ENCODE peak calls at places on chromosome 2, in nine cellular contexts. G is H54; B is IMR-90; D is NCI-H2081; Y is activated CD4-positive, alpha-beta T cell treated with anti-CD3 and anti-CD28 coated beads, Interleukin-2, amount 50 U/mL, for 1 hour; F is M059J; A is stimulated activated CD4-positive, alpha-beta T cell treated with anti-CD3 and anti-CD28 coated beads, Interleukin-4, amount 100 ng/mL, for 24 hours; C is T follicular helper cell; J is smooth muscle cell of the brain vasculature. N is an unnamed sample.

GRCh38 chr2:189252991-189253680 is 73.6 kb upstream of the COL5A2 start:
- DNase-seq in G (no peak), B (no peak), D (no peak), Y (no peak), F (peak), A (no peak), C (no peak), J (no peak), N (no peak)

GRCh38 chr2:218022851-218023530 is 20.2 kb upstream of the TNS1 start:
- DNase-seq in G (no peak), B (no peak), D (no peak), Y (no peak), F (no peak), A (no peak), C (no peak), J (no peak), N (no peak)

GRCh38 chr2:134124047-134124753 is 129.7 kb upstream of the MGAT5 start:
- DNase-seq in G (no peak), B (peak), D (peak), Y (no peak), F (no peak), A (no peak), C (no peak), J (no peak), N (no peak)

GRCh38 chr2:28356095-28356911 is 36.4 kb upstream of the FOSL2 start:
- DNase-seq in G (peak), B (peak), D (peak), Y (no peak), F (peak), A (no peak), C (no peak), J (no peak), N (no peak)

GRCh38 chr2:181073896-181074295 is 93.5 kb downstream of the UBE2E3 start:
- DNase-seq in G (no peak), B (peak), D (no peak), Y (no peak), F (peak), A (no peak), C (no peak), J (no peak), N (no peak)

GRCh38 chr2:230941202-230942180 is 16.4 kb upstream of the GPR55 start:
- DNase-seq in G (no peak), B (no peak), D (no peak), Y (no peak), F (no peak), A (no peak), C (no peak), J (no peak), N (no peak)

GRCh38 chr2:139585133-139585532 is 804.9 kb upstream of the NXPH2 start:
- DNase-seq in G (no peak), B (no peak), D (no peak), Y (no peak), F (no peak), A (no peak), C (no peak), J (no peak), N (no peak)

GRCh38 chr2:104177179-104177578 is 676.7 kb upstream of the POU3F3 start:
- DNase-seq in G (no peak), B (no peak), D (no peak), Y (no peak), F (no peak), A (no peak), C (no peak), J (no peak), N (peak)

GRCh38 chr2:235055891-235056516 is 104.2 kb downstream of the SH3BP4 start:
- DNase-seq in G (no peak), B (no peak), D (no peak), Y (no peak), F (peak), A (no peak), C (no peak), J (no peak), N (peak)

GRCh38 chr2:196316050-196316430 is 144.7 kb upstream of the STK17B start:
- DNase-seq in G (no peak), B (peak), D (no peak), Y (no peak), F (peak), A (no peak), C (no peak), J (no peak), N (no peak)

GRCh38 chr2:66596229-66596628 is 161.3 kb downstream of the MEIS1 start:
- DNase-seq in G (no peak), B (peak), D (no peak), Y (no peak), F (peak), A (no peak), C (no peak), J (no peak), N (no peak)

GRCh38 chr2:101038455-101039255 is 36.6 kb downstream of the RPL31 start:
- DNase-seq in G (no peak), B (no peak), D (no peak), Y (no peak), F (peak), A (peak), C (no peak), J (no peak), N (no peak)

GRCh38 chr2:126882736-126883660 is 15.7 kb upstream of the TEX51 start:
- DNase-seq in G (no peak), B (no peak), D (no peak), Y (no peak), F (no peak), A (no peak), C (no peak), J (no peak), N (no peak)